ENCODE peak calls at places on chromosomes 3 and 15, in five cellular contexts. One of them, this sample, is unnamed. For H3K36me3, the result is how much of the 10 kb centered on the place peaks cover.

GRCh38 chr15:63288342-63288741 is 10.9 kb downstream of the APH1B start:
- DNase-seq in BE2C: no peak
- DNase-seq in iPS DF 6.9: no peak
- DNase-seq in RWPE2: no peak
- DNase-seq in body of pancreas: no peak
- DNase-seq in this sample: no peak

GRCh38 chr15:98983333-98983732 is 24.3 kb downstream of the PGPEP1L start:
- DNase-seq in BE2C: no peak
- DNase-seq in iPS DF 6.9: no peak
- DNase-seq in RWPE2: no peak
- DNase-seq in body of pancreas: peak
- DNase-seq in this sample: no peak

GRCh38 chr3:123287051-123287961 is 85.6 kb downstream of the SEC22A start:
- DNase-seq in BE2C: no peak
- DNase-seq in iPS DF 6.9: no peak
- DNase-seq in RWPE2: no peak
- DNase-seq in body of pancreas: no peak
- DNase-seq in this sample: no peak

GRCh38 chr3:98601180-98601579 is 7.8 kb upstream of the CPOX start:
- DNase-seq in BE2C: no peak
- DNase-seq in iPS DF 6.9: no peak
- DNase-seq in RWPE2: no peak
- DNase-seq in body of pancreas: no peak
- DNase-seq in this sample: no peak

GRCh38 chr3:69354948-69355347 is 30.9 kb downstream of the FRMD4B start:
- DNase-seq in BE2C: peak
- DNase-seq in iPS DF 6.9: no peak
- DNase-seq in RWPE2: no peak
- DNase-seq in body of pancreas: no peak
- DNase-seq in this sample: no peak

GRCh38 chr3:113243846-113244245 is 32.5 kb downstream of the BOC start:
- DNase-seq in BE2C: no peak
- DNase-seq in iPS DF 6.9: no peak
- DNase-seq in RWPE2: no peak
- DNase-seq in body of pancreas: no peak
- DNase-seq in this sample: no peak

GRCh38 chr3:52108302-52109232 is 45.7 kb downstream of the POC1A start:
- DNase-seq in BE2C: peak
- DNase-seq in iPS DF 6.9: no peak
- DNase-seq in RWPE2: no peak
- DNase-seq in body of pancreas: peak
- DNase-seq in this sample: no peak

GRCh38 chr15:99618941-99619411 is 53.2 kb downstream of the MEF2A start:
- DNase-seq in BE2C: no peak
- DNase-seq in iPS DF 6.9: no peak
- DNase-seq in RWPE2: no peak
- DNase-seq in body of pancreas: no peak
- DNase-seq in this sample: no peak

GRCh38 chr15:42707068-42707467 is 29.9 kb downstream of the CDAN1 start:
- DNase-seq in BE2C: no peak
- DNase-seq in iPS DF 6.9: no peak
- DNase-seq in RWPE2: no peak
- DNase-seq in body of pancreas: peak
- DNase-seq in this sample: no peak

GRCh38 chr15:77420610-77421369 is at the start of gene HMG20A:
- DNase-seq in BE2C: peak
- DNase-seq in iPS DF 6.9: peak
- DNase-seq in RWPE2: peak
- DNase-seq in body of pancreas: peak
- DNase-seq in this sample: no peak

GRCh38 chr3:52695798-52696649 is 9.6 kb downstream of the GLT8D1 start:
- DNase-seq in BE2C: no peak
- DNase-seq in iPS DF 6.9: no peak
- DNase-seq in RWPE2: no peak
- DNase-seq in body of pancreas: no peak
- DNase-seq in this sample: no peak

GRCh38 chr15:63191895-63192603 is 2.6 kb downstream of the RAB8B start:
- DNase-seq in BE2C: no peak
- DNase-seq in iPS DF 6.9: no peak
- DNase-seq in RWPE2: no peak
- DNase-seq in body of pancreas: no peak
- DNase-seq in this sample: no peak

GRCh38 chr3:16883057-16883725 is 1.6 kb upstream of the PLCL2 start:
- DNase-seq in BE2C: no peak
- DNase-seq in iPS DF 6.9: no peak
- DNase-seq in RWPE2: no peak
- DNase-seq in body of pancreas: no peak
- DNase-seq in this sample: no peak

GRCh38 chr15:28181386-28181785 is 82.3 kb upstream of the OCA2 start:
- DNase-seq in BE2C: no peak
- DNase-seq in iPS DF 6.9: no peak
- DNase-seq in RWPE2: no peak
- DNase-seq in body of pancreas: no peak
- DNase-seq in this sample: no peak

GRCh38 chr3:11653298-11654055 is 9.8 kb upstream of the VGLL4 start:
- DNase-seq in BE2C: no peak
- DNase-seq in iPS DF 6.9: no peak
- DNase-seq in RWPE2: no peak
- DNase-seq in body of pancreas: peak
- DNase-seq in this sample: no peak

GRCh38 chr15:63450884-63451225 is 53.5 kb upstream of the USP3 start:
- DNase-seq in BE2C: no peak
- DNase-seq in iPS DF 6.9: no peak
- DNase-seq in RWPE2: no peak
- DNase-seq in body of pancreas: no peak
- DNase-seq in this sample: no peak

GRCh38 chr15:26974120-26974780 is 3.3 kb downstream of the GABRG3 start:
- DNase-seq in BE2C: no peak
- DNase-seq in iPS DF 6.9: no peak
- DNase-seq in RWPE2: no peak
- DNase-seq in body of pancreas: no peak
- DNase-seq in this sample: no peak

GRCh38 chr3:188041193-188041592 is 112.8 kb upstream of the LPP start:
- DNase-seq in BE2C: no peak
- DNase-seq in iPS DF 6.9: no peak
- DNase-seq in RWPE2: no peak
- DNase-seq in body of pancreas: no peak
- DNase-seq in this sample: no peak

GRCh38 chr15:66854012-66854965 is 152.3 kb downstream of the SMAD6 start:
- DNase-seq in BE2C: no peak
- DNase-seq in iPS DF 6.9: no peak
- DNase-seq in RWPE2: peak
- DNase-seq in body of pancreas: no peak
- DNase-seq in this sample: no peak

GRCh38 chr3:13580256-13581023 is 31.5 kb downstream of the FBLN2 start:
- DNase-seq in BE2C: no peak
- DNase-seq in iPS DF 6.9: no peak
- DNase-seq in RWPE2: peak
- DNase-seq in body of pancreas: no peak
- DNase-seq in this sample: no peak

GRCh38 chr3:13579089-13579488 is 30.2 kb downstream of the FBLN2 start:
- DNase-seq in BE2C: no peak
- DNase-seq in iPS DF 6.9: no peak
- DNase-seq in RWPE2: no peak
- DNase-seq in body of pancreas: no peak
- DNase-seq in this sample: no peak

GRCh38 chr3:13582366-13583250 is 33.7 kb downstream of the FBLN2 start:
- DNase-seq in BE2C: no peak
- DNase-seq in iPS DF 6.9: no peak
- DNase-seq in RWPE2: peak
- DNase-seq in body of pancreas: no peak
- DNase-seq in this sample: no peak

GRCh38 chr3:13583251-13584180 is 34.6 kb downstream of the FBLN2 start:
- DNase-seq in BE2C: no peak
- DNase-seq in iPS DF 6.9: no peak
- DNase-seq in RWPE2: no peak
- DNase-seq in body of pancreas: no peak
- DNase-seq in this sample: no peak

GRCh38 chr3:13581485-13582365 is 32.8 kb downstream of the FBLN2 start:
- DNase-seq in BE2C: no peak
- DNase-seq in iPS DF 6.9: no peak
- DNase-seq in RWPE2: peak
- DNase-seq in body of pancreas: no peak
- DNase-seq in this sample: no peak
- H3K36me3 ChIP-seq in BE2C: under half
- H3K36me3 ChIP-seq in iPS DF 6.9: under half
- H3K36me3 ChIP-seq in RWPE2: under half
- H3K36me3 ChIP-seq in body of pancreas: under half
- H3K36me3 ChIP-seq in this sample: under half

DNA sequence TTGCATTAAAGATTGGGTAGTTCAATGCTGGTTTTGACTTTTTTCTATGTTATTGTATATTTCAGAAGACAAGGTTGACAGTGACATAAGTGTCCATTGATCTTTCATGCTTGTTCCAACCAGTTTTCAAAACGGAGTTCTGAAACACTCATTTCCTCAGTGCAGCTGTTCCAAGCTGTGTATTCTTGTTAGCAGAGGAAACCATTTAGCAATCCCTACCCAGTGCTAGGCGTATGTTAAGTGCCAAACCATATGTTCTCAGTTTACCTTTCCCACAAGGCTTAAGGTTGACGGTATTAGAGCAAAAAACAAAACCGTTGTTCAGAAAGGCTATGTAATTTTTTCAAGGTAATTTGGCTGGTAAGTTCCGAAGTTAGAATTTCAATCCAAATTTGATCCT is 9.1 kb downstream of the ATOSA start:
- DNase-seq in BE2C: no peak
- DNase-seq in iPS DF 6.9: no peak
- DNase-seq in RWPE2: no peak
- DNase-seq in body of pancreas: no peak
- DNase-seq in this sample: no peak
- H3K36me3 ChIP-seq in BE2C: under half
- H3K36me3 ChIP-seq in iPS DF 6.9: under half
- H3K36me3 ChIP-seq in RWPE2: under half
- H3K36me3 ChIP-seq in body of pancreas: under half
- H3K36me3 ChIP-seq in this sample: under half

DNA sequence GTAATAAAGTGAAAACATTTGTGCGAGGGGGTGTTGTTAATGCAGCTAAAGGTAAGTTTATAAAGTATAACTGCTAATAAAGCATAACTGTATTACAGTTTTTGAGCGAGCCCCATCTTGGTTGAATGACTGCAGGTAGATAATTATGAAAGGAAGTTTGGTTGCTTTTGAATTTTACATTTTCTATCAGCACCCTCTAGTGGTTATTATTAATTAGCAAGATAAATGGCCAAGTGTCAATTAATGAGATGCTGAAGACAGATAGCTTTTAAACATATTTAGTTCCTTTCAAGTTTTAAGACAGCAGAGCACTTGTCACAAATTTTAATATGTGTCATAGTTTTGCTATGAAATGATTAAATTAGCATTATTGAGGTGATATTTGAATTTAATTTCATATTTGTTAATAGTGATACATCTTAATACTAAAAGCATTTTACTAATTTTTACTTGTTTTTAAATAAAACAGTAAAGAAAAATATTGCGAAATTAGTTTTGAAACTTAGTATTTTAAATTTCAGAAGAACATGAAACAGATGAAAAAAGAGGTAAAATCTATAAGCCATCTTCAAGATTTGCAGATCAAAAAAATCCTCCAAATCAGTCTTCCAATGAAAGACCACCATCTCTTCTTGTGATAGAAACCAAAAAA is 15.1 kb downstream of the U2SURP start:
- DNase-seq in BE2C: no peak
- DNase-seq in iPS DF 6.9: no peak
- DNase-seq in RWPE2: no peak
- DNase-seq in body of pancreas: no peak
- DNase-seq in this sample: no peak
- H3K36me3 ChIP-seq in BE2C: half or more
- H3K36me3 ChIP-seq in iPS DF 6.9: under half
- H3K36me3 ChIP-seq in RWPE2: half or more
- H3K36me3 ChIP-seq in body of pancreas: under half
- H3K36me3 ChIP-seq in this sample: half or more

GRCh38 chr3:47098910-47099309 is 65.0 kb downstream of the SETD2 start:
- DNase-seq in BE2C: no peak
- DNase-seq in iPS DF 6.9: no peak
- DNase-seq in RWPE2: no peak
- DNase-seq in body of pancreas: no peak
- DNase-seq in this sample: no peak
- H3K36me3 ChIP-seq in BE2C: under half
- H3K36me3 ChIP-seq in iPS DF 6.9: under half
- H3K36me3 ChIP-seq in RWPE2: half or more
- H3K36me3 ChIP-seq in body of pancreas: under half
- H3K36me3 ChIP-seq in this sample: half or more